ENCODE peak calls at places on chromosomes 7 and 10, in eight cellular contexts. B, W, M, L, A, H, S and T are unnamed samples.

GRCh38 chr7:21448974-21449373 is 21.1 kb downstream of the SP4 start:
- DNase-seq in H (no peak), W (no peak), M (no peak), L (no peak), A (no peak), B (no peak), S (no peak), T (no peak)

GRCh38 chr10:3748484-3748883 is 36.5 kb downstream of the KLF6 start:
- DNase-seq in M (no peak), A (no peak), H (no peak), S (no peak), B (no peak), L (no peak), W (no peak), T (no peak)

GRCh38 chr7:8211725-8212096 is 50.3 kb downstream of the ICA1 start:
- DNase-seq in M (no peak), B (no peak), W (no peak), L (no peak), S (no peak), A (no peak), H (no peak), T (no peak)

GRCh38 chr10:121580276-121581116 is 17.7 kb downstream of the FGFR2 start:
- DNase-seq in B (no peak), L (no peak), M (no peak), S (no peak), A (no peak), W (no peak), H (no peak), T (no peak)

GRCh38 chr10:122159159-122159970 is 111.7 kb upstream of the BTBD16 start:
- DNase-seq in L (no peak), B (no peak), H (no peak), M (no peak), S (no peak), W (no peak), A (no peak), T (no peak)

GRCh38 chr10:71285180-71285545 is 33.9 kb upstream of the SLC29A3 start:
- DNase-seq in L (no peak), M (peak), H (no peak), A (peak), S (peak), W (no peak), B (peak), T (peak)

GRCh38 chr7:97480700-97481410 is 251.0 kb upstream of the TAC1 start:
- DNase-seq in H (no peak), B (peak), M (no peak), L (no peak), A (no peak), W (no peak), S (no peak), T (no peak)

GRCh38 chr10:50497758-50498157 is 126.0 kb downstream of the SGMS1 start:
- DNase-seq in B (peak), M (no peak), A (no peak), W (peak), S (no peak), L (no peak), H (no peak), T (no peak)

GRCh38 chr10:102072867-102073527 is 7.8 kb downstream of the HPS6 start:
- DNase-seq in M (peak), S (peak), H (no peak), L (peak), W (peak), A (peak), B (peak), T (peak)

GRCh38 chr7:109121599-109122300 is 552.1 kb downstream of the DNAJB9 start:
- DNase-seq in W (no peak), L (no peak), H (no peak), A (no peak), S (no peak), B (no peak), M (no peak), T (no peak)

GRCh38 chr7:45414226-45414625 is 159.9 kb upstream of the ADCY1 start:
- DNase-seq in B (no peak), H (no peak), L (no peak), S (no peak), M (no peak), A (no peak), W (no peak), T (no peak)

GRCh38 chr7:98284335-98285036 is 3.0 kb downstream of the BRI3 start:
- DNase-seq in H (no peak), L (peak), W (peak), S (peak), A (peak), M (no peak), B (peak), T (no peak)

GRCh38 chr10:116796910-116797513 is 52.3 kb upstream of the ENO4 start:
- DNase-seq in W (peak), A (peak), M (peak), S (peak), L (peak), B (peak), H (no peak), T (peak)

GRCh38 chr7:50206521-50207250 is 97.8 kb upstream of the IKZF1 start:
- DNase-seq in L (no peak), H (no peak), S (no peak), A (no peak), W (no peak), M (peak), B (no peak), T (peak)

GRCh38 chr7:139118234-139118802 is 8.8 kb upstream of the ZC3HAV1 start:
- DNase-seq in S (no peak), M (no peak), A (no peak), W (no peak), B (no peak), L (no peak), H (no peak), T (no peak)

GRCh38 chr10:108663551-108663950 is 1259.8 kb downstream of the XPNPEP1 start:
- DNase-seq in M (no peak), S (no peak), B (no peak), A (no peak), W (no peak), H (no peak), L (no peak), T (no peak)

GRCh38 chr10:75959209-75959608 is 527.8 kb downstream of the LRMDA start:
- DNase-seq in B (peak), H (no peak), L (no peak), W (peak), M (no peak), S (no peak), A (no peak), T (no peak)

GRCh38 chr10:14153570-14154055 is 177.1 kb downstream of the FRMD4A start:
- DNase-seq in A (no peak), B (no peak), S (no peak), W (no peak), H (no peak), M (no peak), L (no peak), T (no peak)

GRCh38 chr10:129466703-129467345 is at the start of gene MGMT:
- DNase-seq in B (peak), A (peak), M (peak), H (peak), W (peak), L (peak), S (peak), T (peak)

GRCh38 chr7:38748056-38748610 is 117.0 kb upstream of the AMPH start:
- DNase-seq in M (no peak), B (no peak), L (no peak), S (no peak), A (no peak), H (no peak), W (no peak), T (no peak)

GRCh38 chr7:44158873-44159631 is 17.9 kb upstream of the MYL7 start:
- DNase-seq in M (no peak), W (no peak), S (no peak), A (peak), L (no peak), B (no peak), H (peak), T (no peak)

GRCh38 chr10:32207544-32207943 is 139.4 kb downstream of the EPC1 start:
- DNase-seq in H (no peak), A (no peak), B (peak), W (no peak), M (peak), L (peak), S (peak), T (peak)

GRCh38 chr10:119166564-119166963 is 1.1 kb upstream of the SFXN4 start:
- DNase-seq in A (no peak), L (no peak), H (no peak), B (no peak), W (no peak), M (no peak), S (no peak), T (no peak)

GRCh38 chr7:107982463-107982862 is 20.5 kb downstream of the LAMB1 start:
- DNase-seq in M (no peak), L (no peak), H (no peak), S (no peak), B (no peak), W (no peak), A (no peak), T (no peak)